ENCODE peak calls at places on chromosome 6, in six cellular contexts. One of them, this sample, is unnamed.

GRCh38 chr6:40914005-40914404 is 125.0 kb downstream of the UNC5CL start:
- DNase-seq in fibroblast of the aortic adventitia: no peak
- DNase-seq in heart right ventricle: no peak
- DNase-seq in left ventricle myocardium inferior: no peak
- DNase-seq in tibial artery: no peak
- DNase-seq in HCT116: no peak
- DNase-seq in this sample: no peak

GRCh38 chr6:110654096-110654820 is 161.0 kb downstream of the CDK19 start:
- DNase-seq in fibroblast of the aortic adventitia: no peak
- DNase-seq in heart right ventricle: no peak
- DNase-seq in tibial artery: no peak
- DNase-seq in HCT116: no peak
- DNase-seq in left ventricle myocardium inferior: no peak
- DNase-seq in this sample: no peak

GRCh38 chr6:129672883-129673631 is 36.9 kb downstream of the ARHGAP18 start:
- DNase-seq in left ventricle myocardium inferior: no peak
- DNase-seq in HCT116: peak; percentile 80
- DNase-seq in fibroblast of the aortic adventitia: peak; percentile 91
- DNase-seq in tibial artery: no peak
- DNase-seq in heart right ventricle: no peak
- DNase-seq in this sample: no peak

GRCh38 chr6:21491955-21492354 is 101.6 kb upstream of the SOX4 start:
- DNase-seq in left ventricle myocardium inferior: no peak
- DNase-seq in fibroblast of the aortic adventitia: no peak
- DNase-seq in HCT116: no peak
- DNase-seq in tibial artery: no peak
- DNase-seq in heart right ventricle: no peak
- DNase-seq in this sample: no peak

GRCh38 chr6:146913842-146914562 is 290.2 kb upstream of the STXBP5 start:
- DNase-seq in fibroblast of the aortic adventitia: peak; percentile 99
- DNase-seq in heart right ventricle: peak; percentile 39
- DNase-seq in left ventricle myocardium inferior: peak; percentile 33
- DNase-seq in tibial artery: peak; percentile 88
- DNase-seq in HCT116: peak; percentile 82
- DNase-seq in this sample: peak; percentile 91

GRCh38 chr6:113328886-113329381 is 528.2 kb upstream of the MARCKS start:
- DNase-seq in fibroblast of the aortic adventitia: peak; percentile 69
- DNase-seq in HCT116: no peak
- DNase-seq in tibial artery: no peak
- DNase-seq in left ventricle myocardium inferior: peak; percentile 13
- DNase-seq in heart right ventricle: no peak
- DNase-seq in this sample: no peak

GRCh38 chr6:32226434-32226833 is 2.6 kb upstream of the NOTCH4 start:
- DNase-seq in left ventricle myocardium inferior: no peak
- DNase-seq in fibroblast of the aortic adventitia: no peak
- DNase-seq in heart right ventricle: no peak
- DNase-seq in HCT116: no peak
- DNase-seq in tibial artery: no peak
- DNase-seq in this sample: no peak

GRCh38 chr6:40536442-40536841 is 50.7 kb downstream of the LRFN2 start:
- DNase-seq in HCT116: no peak
- DNase-seq in heart right ventricle: no peak
- DNase-seq in tibial artery: no peak
- DNase-seq in left ventricle myocardium inferior: no peak
- DNase-seq in fibroblast of the aortic adventitia: no peak
- DNase-seq in this sample: no peak

GRCh38 chr6:14142816-14143215 is 25.2 kb downstream of the CD83 start:
- DNase-seq in left ventricle myocardium inferior: no peak
- DNase-seq in fibroblast of the aortic adventitia: no peak
- DNase-seq in tibial artery: no peak
- DNase-seq in HCT116: no peak
- DNase-seq in heart right ventricle: no peak
- DNase-seq in this sample: no peak

GRCh38 chr6:104613416-104614001 is 246.2 kb downstream of the HACE1 start:
- DNase-seq in tibial artery: no peak
- DNase-seq in fibroblast of the aortic adventitia: no peak
- DNase-seq in left ventricle myocardium inferior: no peak
- DNase-seq in HCT116: no peak
- DNase-seq in heart right ventricle: no peak
- DNase-seq in this sample: no peak

GRCh38 chr6:107185570-107185969 is 70.3 kb upstream of the BEND3 start:
- DNase-seq in fibroblast of the aortic adventitia: peak; percentile 12
- DNase-seq in left ventricle myocardium inferior: no peak
- DNase-seq in tibial artery: no peak
- DNase-seq in HCT116: no peak
- DNase-seq in heart right ventricle: no peak
- DNase-seq in this sample: no peak

GRCh38 chr6:105484238-105485161 is 81.6 kb upstream of the PREP start:
- DNase-seq in fibroblast of the aortic adventitia: peak; percentile 73
- DNase-seq in left ventricle myocardium inferior: no peak
- DNase-seq in heart right ventricle: no peak
- DNase-seq in HCT116: peak; percentile 42
- DNase-seq in tibial artery: no peak
- DNase-seq in this sample: no peak

GRCh38 chr6:108883172-108883571 is 35.0 kb downstream of the ARMC2 start:
- DNase-seq in heart right ventricle: no peak
- DNase-seq in fibroblast of the aortic adventitia: no peak
- DNase-seq in HCT116: no peak
- DNase-seq in tibial artery: no peak
- DNase-seq in left ventricle myocardium inferior: no peak
- DNase-seq in this sample: no peak

GRCh38 chr6:89111933-89112332 is 5.9 kb downstream of the SRSF12 start:
- DNase-seq in left ventricle myocardium inferior: no peak
- DNase-seq in heart right ventricle: no peak
- DNase-seq in HCT116: peak; percentile 10
- DNase-seq in tibial artery: no peak
- DNase-seq in fibroblast of the aortic adventitia: no peak
- DNase-seq in this sample: no peak

GRCh38 chr6:31729515-31729978 is 448 bp upstream of the DDAH2 start:
- DNase-seq in fibroblast of the aortic adventitia: peak; percentile 93
- DNase-seq in HCT116: peak; percentile 70
- DNase-seq in heart right ventricle: peak; percentile 92
- DNase-seq in left ventricle myocardium inferior: peak; percentile 94
- DNase-seq in tibial artery: peak; percentile 98
- DNase-seq in this sample: peak; percentile 97

GRCh38 chr6:16334671-16335070 is 96.3 kb downstream of the GMPR start:
- DNase-seq in left ventricle myocardium inferior: no peak
- DNase-seq in heart right ventricle: no peak
- DNase-seq in tibial artery: peak; percentile 88
- DNase-seq in fibroblast of the aortic adventitia: peak; percentile 91
- DNase-seq in HCT116: no peak
- DNase-seq in this sample: no peak

GRCh38 chr6:7138111-7138510 is 30.4 kb downstream of the RREB1 start:
- DNase-seq in heart right ventricle: no peak
- DNase-seq in tibial artery: no peak
- DNase-seq in HCT116: no peak
- DNase-seq in fibroblast of the aortic adventitia: no peak
- DNase-seq in left ventricle myocardium inferior: no peak
- DNase-seq in this sample: no peak

GRCh38 chr6:122651604-122652003 is 41.4 kb downstream of the PKIB start:
- DNase-seq in left ventricle myocardium inferior: no peak
- DNase-seq in heart right ventricle: no peak
- DNase-seq in fibroblast of the aortic adventitia: peak; percentile 90
- DNase-seq in HCT116: no peak
- DNase-seq in tibial artery: no peak
- DNase-seq in this sample: no peak

GRCh38 chr6:89597988-89598387 is 40.6 kb downstream of the LYRM2 start:
- DNase-seq in left ventricle myocardium inferior: no peak
- DNase-seq in fibroblast of the aortic adventitia: peak; percentile 66
- DNase-seq in tibial artery: no peak
- DNase-seq in heart right ventricle: no peak
- DNase-seq in HCT116: no peak
- DNase-seq in this sample: no peak

GRCh38 chr6:133300896-133301295 is 59.7 kb downstream of the EYA4 start:
- DNase-seq in fibroblast of the aortic adventitia: no peak
- DNase-seq in left ventricle myocardium inferior: no peak
- DNase-seq in heart right ventricle: no peak
- DNase-seq in tibial artery: no peak
- DNase-seq in HCT116: no peak
- DNase-seq in this sample: no peak

GRCh38 chr6:34346175-34347119 is 46.0 kb downstream of the NUDT3 start:
- DNase-seq in fibroblast of the aortic adventitia: no peak
- DNase-seq in left ventricle myocardium inferior: no peak
- DNase-seq in tibial artery: no peak
- DNase-seq in HCT116: no peak
- DNase-seq in heart right ventricle: no peak
- DNase-seq in this sample: no peak

GRCh38 chr6:166466178-166467122 is 83.7 kb upstream of the MPC1 start:
- DNase-seq in HCT116: no peak
- DNase-seq in tibial artery: peak; percentile 53
- DNase-seq in fibroblast of the aortic adventitia: peak; percentile 98
- DNase-seq in heart right ventricle: no peak
- DNase-seq in left ventricle myocardium inferior: no peak
- DNase-seq in this sample: peak; percentile 46

GRCh38 chr6:14464049-14464448 is 346.5 kb downstream of the CD83 start:
- DNase-seq in left ventricle myocardium inferior: no peak
- DNase-seq in tibial artery: no peak
- DNase-seq in fibroblast of the aortic adventitia: peak; percentile 74
- DNase-seq in HCT116: no peak
- DNase-seq in heart right ventricle: no peak
- DNase-seq in this sample: no peak

GRCh38 chr6:147586044-147586443 is 77.6 kb downstream of the SAMD5 start:
- DNase-seq in fibroblast of the aortic adventitia: peak; percentile 27
- DNase-seq in left ventricle myocardium inferior: no peak
- DNase-seq in HCT116: no peak
- DNase-seq in tibial artery: peak; percentile 75
- DNase-seq in heart right ventricle: no peak
- DNase-seq in this sample: no peak

GRCh38 chr6:152094992-152095592 is 287.6 kb downstream of the ESR1 start:
- DNase-seq in left ventricle myocardium inferior: peak; percentile 54
- DNase-seq in fibroblast of the aortic adventitia: peak; percentile 99
- DNase-seq in tibial artery: peak; percentile 92
- DNase-seq in HCT116: peak; percentile 89
- DNase-seq in heart right ventricle: peak; percentile 61
- DNase-seq in this sample: peak; percentile 89

GRCh38 chr6:2733324-2733723 is 17.4 kb downstream of the MYLK4 start:
- DNase-seq in fibroblast of the aortic adventitia: peak; percentile 62
- DNase-seq in heart right ventricle: peak; percentile 42
- DNase-seq in left ventricle myocardium inferior: peak; percentile 55
- DNase-seq in tibial artery: peak; percentile 84
- DNase-seq in HCT116: no peak
- DNase-seq in this sample: no peak

GRCh38 chr6:117829594-117830319 is 77.3 kb upstream of the SLC35F1 start:
- DNase-seq in fibroblast of the aortic adventitia: peak; percentile 30
- DNase-seq in tibial artery: no peak
- DNase-seq in left ventricle myocardium inferior: no peak
- DNase-seq in heart right ventricle: no peak
- DNase-seq in HCT116: peak; percentile 51
- DNase-seq in this sample: no peak

GRCh38 chr6:72826744-72827438 is 205.0 kb downstream of the KCNQ5 start:
- DNase-seq in HCT116: no peak
- DNase-seq in fibroblast of the aortic adventitia: peak; percentile 63
- DNase-seq in tibial artery: no peak
- DNase-seq in left ventricle myocardium inferior: no peak
- DNase-seq in heart right ventricle: no peak
- DNase-seq in this sample: no peak

GRCh38 chr6:106281661-106282060 is 43.9 kb downstream of the ATG5 start:
- DNase-seq in tibial artery: no peak
- DNase-seq in fibroblast of the aortic adventitia: no peak
- DNase-seq in HCT116: no peak
- DNase-seq in left ventricle myocardium inferior: no peak
- DNase-seq in heart right ventricle: no peak
- DNase-seq in this sample: no peak

GRCh38 chr6:83852528-83853177 is 507 bp upstream of the RIPPLY2 start:
- DNase-seq in left ventricle myocardium inferior: no peak
- DNase-seq in fibroblast of the aortic adventitia: no peak
- DNase-seq in tibial artery: no peak
- DNase-seq in heart right ventricle: no peak
- DNase-seq in HCT116: no peak
- DNase-seq in this sample: no peak

GRCh38 chr6:5766260-5766659 is 240.5 kb downstream of the NRN1 start:
- DNase-seq in HCT116: no peak
- DNase-seq in tibial artery: no peak
- DNase-seq in left ventricle myocardium inferior: no peak
- DNase-seq in heart right ventricle: no peak
- DNase-seq in fibroblast of the aortic adventitia: no peak
- DNase-seq in this sample: no peak
- TF ChIP-seq CTCF in HCT116: peak; percentile 30
- TF ChIP-seq CTCF in tibial artery: no peak
- TF ChIP-seq CTCF in left ventricle myocardium inferior: peak; percentile 50
- TF ChIP-seq CTCF in heart right ventricle: peak; percentile 53
- TF ChIP-seq CTCF in fibroblast of the aortic adventitia: no peak
- TF ChIP-seq CTCF in this sample: no peak

GRCh38 chr6:29107758-29108157 is at the start of gene OR2J3:
- DNase-seq in tibial artery: no peak
- DNase-seq in HCT116: no peak
- DNase-seq in left ventricle myocardium inferior: no peak
- DNase-seq in fibroblast of the aortic adventitia: no peak
- DNase-seq in heart right ventricle: no peak
- DNase-seq in this sample: no peak

GRCh38 chr6:29112135-29112534 is 4.3 kb downstream of the OR2J3 start:
- DNase-seq in heart right ventricle: no peak
- DNase-seq in fibroblast of the aortic adventitia: no peak
- DNase-seq in left ventricle myocardium inferior: no peak
- DNase-seq in HCT116: peak; percentile 27
- DNase-seq in tibial artery: no peak
- DNase-seq in this sample: no peak
- TF ChIP-seq CTCF in heart right ventricle: no peak
- TF ChIP-seq CTCF in fibroblast of the aortic adventitia: no peak
- TF ChIP-seq CTCF in left ventricle myocardium inferior: no peak
- TF ChIP-seq CTCF in HCT116: peak; percentile 49
- TF ChIP-seq CTCF in tibial artery: no peak
- TF ChIP-seq CTCF in this sample: no peak

GRCh38 chr6:10355115-10355702 is 59.7 kb downstream of the TFAP2A start:
- DNase-seq in HCT116: no peak
- DNase-seq in heart right ventricle: no peak
- DNase-seq in fibroblast of the aortic adventitia: no peak
- DNase-seq in tibial artery: no peak
- DNase-seq in left ventricle myocardium inferior: no peak
- DNase-seq in this sample: no peak
- TF ChIP-seq CTCF in HCT116: peak; percentile 5
- TF ChIP-seq CTCF in heart right ventricle: no peak
- TF ChIP-seq CTCF in fibroblast of the aortic adventitia: no peak
- TF ChIP-seq CTCF in tibial artery: no peak
- TF ChIP-seq CTCF in left ventricle myocardium inferior: no peak
- TF ChIP-seq CTCF in this sample: no peak

GRCh38 chr6:149560736-149561135 is 5.4 kb upstream of the GINM1 start:
- DNase-seq in heart right ventricle: no peak
- DNase-seq in fibroblast of the aortic adventitia: no peak
- DNase-seq in tibial artery: no peak
- DNase-seq in HCT116: peak; percentile 58
- DNase-seq in left ventricle myocardium inferior: no peak
- DNase-seq in this sample: no peak
- TF ChIP-seq CTCF in heart right ventricle: peak; percentile 11
- TF ChIP-seq CTCF in fibroblast of the aortic adventitia: peak; percentile 67
- TF ChIP-seq CTCF in tibial artery: peak; percentile 23
- TF ChIP-seq CTCF in HCT116: peak; percentile 71
- TF ChIP-seq CTCF in left ventricle myocardium inferior: peak; percentile 50
- TF ChIP-seq CTCF in this sample: peak; percentile 19

GRCh38 chr6:17816921-17817611 is 110.3 kb upstream of the NUP153 start:
- DNase-seq in tibial artery: no peak
- DNase-seq in HCT116: no peak
- DNase-seq in heart right ventricle: no peak
- DNase-seq in left ventricle myocardium inferior: no peak
- DNase-seq in fibroblast of the aortic adventitia: peak; percentile 31
- DNase-seq in this sample: no peak
- TF ChIP-seq CTCF in tibial artery: no peak
- TF ChIP-seq CTCF in HCT116: no peak
- TF ChIP-seq CTCF in heart right ventricle: no peak
- TF ChIP-seq CTCF in left ventricle myocardium inferior: no peak
- TF ChIP-seq CTCF in fibroblast of the aortic adventitia: no peak
- TF ChIP-seq CTCF in this sample: no peak